ENCODE peak calls at places on chromosomes 11 and 22, in seven cellular contexts. Q is endothelial cell, Z is IMR-90, T is tibial nerve, P is posterior cingulate gyrus, D is NCI-H526 treated with DMSO at 0.1 percent for 48 hours, X is WTC11. N is an unnamed sample.

GRCh38 chr22:41524283-41524682 is 20.0 kb downstream of the POLR3H start:
- DNase-seq in Q (no peak), Z (peak; percentile 78), T (peak; percentile 66), P (no peak), D (no peak), X (no peak), N (no peak)

GRCh38 chr11:16352707-16353106 is 3.6 kb downstream of the SOX6 start:
- DNase-seq in Q (no peak), Z (no peak), T (no peak), P (no peak), D (no peak), X (no peak), N (no peak)

GRCh38 chr11:65047581-65048422 is 6.8 kb downstream of the SAC3D1 start:
- DNase-seq in Q (no peak), Z (no peak), T (peak; percentile 19), P (no peak), D (no peak), X (peak; percentile 47), N (no peak)

GRCh38 chr22:35558719-35559118 is 18.1 kb downstream of the RASD2 start:
- DNase-seq in Q (no peak), Z (no peak), T (no peak), P (no peak), D (no peak), X (no peak), N (no peak)

GRCh38 chr11:128854801-128855200 is 12.3 kb downstream of the KCNJ1 start:
- DNase-seq in Q (no peak), Z (no peak), T (no peak), P (no peak), D (no peak), X (no peak), N (no peak)

GRCh38 chr11:16846305-16846704 is 107.9 kb downstream of the C11orf58 start:
- DNase-seq in Q (no peak), Z (no peak), T (no peak), P (no peak), D (no peak), X (no peak), N (no peak)

GRCh38 chr11:62980133-62980760 is 4.5 kb downstream of the SLC22A6 start:
- DNase-seq in Q (peak; percentile 29), Z (peak; percentile 3), T (no peak), P (no peak), D (no peak), X (no peak), N (no peak)

GRCh38 chr11:16981651-16982194 is 32.5 kb downstream of the PLEKHA7 start:
- DNase-seq in Q (no peak), Z (peak; percentile 14), T (peak; percentile 52), P (peak; percentile 91), D (peak; percentile 90), X (peak; percentile 26), N (peak; percentile 53)

GRCh38 chr11:10674991-10675440 is 18.5 kb downstream of the IRAG1 start:
- DNase-seq in Q (no peak), Z (no peak), T (peak; percentile 39), P (peak; percentile 85), D (no peak), X (no peak), N (peak; percentile 27)

GRCh38 chr11:121471167-121471566 is 18.4 kb upstream of the SORL1-AS1 start:
- DNase-seq in Q (no peak), Z (no peak), T (no peak), P (no peak), D (no peak), X (no peak), N (no peak)

GRCh38 chr11:15493921-15494630 is 379.4 kb downstream of the INSC start:
- DNase-seq in Q (no peak), Z (no peak), T (no peak), P (no peak), D (no peak), X (no peak), N (peak; percentile 18)

GRCh38 chr11:11243790-11244469 is 109.1 kb downstream of the CSNK2A3 start:
- DNase-seq in Q (peak; percentile 67), Z (no peak), T (no peak), P (no peak), D (peak; percentile 9), X (peak; percentile 66), N (no peak)

GRCh38 chr11:121048464-121049233 is 24.7 kb downstream of the TBCEL start:
- DNase-seq in Q (no peak), Z (peak; percentile 34), T (no peak), P (no peak), D (no peak), X (no peak), N (no peak)

GRCh38 chr11:88535916-88536547 is 198.5 kb upstream of the CTSC start:
- DNase-seq in Q (no peak), Z (peak; percentile 92), T (no peak), P (no peak), D (no peak), X (no peak), N (peak; percentile 89)

GRCh38 chr22:44119669-44120313 is 60.9 kb upstream of the PARVG start:
- DNase-seq in Q (no peak), Z (no peak), T (no peak), P (no peak), D (no peak), X (no peak), N (no peak)

GRCh38 chr11:69325446-69325845 is 31.5 kb downstream of the MYEOV start:
- DNase-seq in Q (no peak), Z (no peak), T (no peak), P (no peak), D (no peak), X (no peak), N (no peak)

GRCh38 chr11:17719940-17720795 is 797 bp downstream of the MYOD1 start:
- DNase-seq in Q (peak; percentile 65), Z (no peak), T (no peak), P (no peak), D (no peak), X (peak; percentile 67), N (peak; percentile 33)

GRCh38 chr22:32897400-32897799 is 95.9 kb downstream of the TIMP3 start:
- DNase-seq in Q (no peak), Z (peak; percentile 43), T (no peak), P (no peak), D (no peak), X (no peak), N (peak; percentile 80)

GRCh38 chr22:35230839-35231584 is 26.3 kb upstream of the HMGXB4 start:
- DNase-seq in Q (no peak), Z (no peak), T (no peak), P (no peak), D (no peak), X (no peak), N (peak; percentile 45)

GRCh38 chr11:16211407-16211806 is 144.9 kb downstream of the SOX6 start:
- DNase-seq in Q (no peak), Z (no peak), T (no peak), P (no peak), D (no peak), X (no peak), N (no peak)

GRCh38 chr22:39472570-39473556 is 16.1 kb downstream of the MGAT3 start:
- DNase-seq in Q (no peak), Z (no peak), T (no peak), P (no peak), D (no peak), X (no peak), N (no peak)

GRCh38 chr22:29203883-29204282 is 1.8 kb upstream of the EMID1 start:
- DNase-seq in Q (no peak), Z (no peak), T (no peak), P (no peak), D (no peak), X (no peak), N (no peak)